ENCODE peak calls at places on chromosomes 5 and 9, in five cellular contexts. C is fibroblast of the aortic adventitia; D is HCEC 1CT; R is stimulated activated CD8-positive, alpha-beta memory T cell treated with anti-CD3 and anti-CD28 coated beads, Interleukin-7, amount 100 ng/mL, for 1 hour; E is endothelial cell. T is an unnamed sample.

GRCh38 chr9:90830977-90831376 is 29.4 kb downstream of the SYK start:
- DNase-seq in C (no peak), D (no peak), R (no peak), E (no peak), T (no peak)

GRCh38 chr5:39024005-39024404 is 50.2 kb downstream of the RICTOR start:
- DNase-seq in C (no peak), D (no peak), R (no peak), E (no peak), T (no peak)

GRCh38 chr5:115366223-115366622 is 69.8 kb upstream of the CCDC112 start:
- DNase-seq in C (peak), D (peak), R (no peak), E (peak), T (peak)

GRCh38 chr5:151897017-151897552 is 27.6 kb downstream of the GLRA1 start:
- DNase-seq in C (no peak), D (no peak), R (no peak), E (no peak), T (no peak)

GRCh38 chr9:35658894-35659220 is 765 bp downstream of the CCDC107 start:
- DNase-seq in C (peak), D (peak), R (no peak), E (no peak), T (peak)

GRCh38 chr5:94888674-94889073 is 270.2 kb downstream of the SLF1 start:
- DNase-seq in C (no peak), D (no peak), R (no peak), E (no peak), T (peak)

GRCh38 chr5:39691993-39692392 is 267.2 kb upstream of the DAB2 start:
- DNase-seq in C (no peak), D (no peak), R (no peak), E (no peak), T (no peak)

GRCh38 chr5:96408276-96408777 is 24.7 kb downstream of the PCSK1 start:
- DNase-seq in C (peak), D (peak), R (no peak), E (no peak), T (peak)

GRCh38 chr5:126234563-126235195 is 188.5 kb upstream of the GRAMD2B start:
- DNase-seq in C (peak), D (peak), R (no peak), E (peak), T (peak)